ENCODE peak calls at places on chromosomes 11 and 22, in four cellular contexts. L, H, Q and K are unnamed samples.

GRCh38 chr22:40525250-40525884 is 111.2 kb downstream of the MRTFA start:
- DNase-seq in L (no peak), H (no peak), Q (no peak), K (peak; percentile 71)

GRCh38 chr11:113106507-113106906 is 145.3 kb downstream of the NCAM1 start:
- DNase-seq in L (no peak), H (no peak), Q (no peak), K (no peak)

GRCh38 chr22:26550498-26551033 is 38.3 kb upstream of the TFIP11 start:
- DNase-seq in L (no peak), H (no peak), Q (no peak), K (no peak)

GRCh38 chr22:26050079-26050478 is 119.2 kb upstream of the SEZ6L start:
- DNase-seq in L (no peak), H (no peak), Q (no peak), K (no peak)

GRCh38 chr11:46762248-46762647 is 43.2 kb downstream of the F2 start:
- DNase-seq in L (no peak), H (no peak), Q (no peak), K (no peak)

GRCh38 chr11:19453893-19454292 is 213.1 kb upstream of the E2F8 start:
- DNase-seq in L (no peak), H (no peak), Q (no peak), K (no peak)

GRCh38 chr11:22491826-22492225 is 133.8 kb downstream of the FANCF start:
- DNase-seq in L (no peak), H (no peak), Q (no peak), K (no peak)

GRCh38 chr11:119363874-119364590 is 17.5 kb downstream of the USP2 start:
- DNase-seq in L (peak; percentile 92), H (no peak), Q (no peak), K (no peak)

GRCh38 chr22:27602390-27602789 is 199.2 kb downstream of the MN1 start:
- DNase-seq in L (peak; percentile 87), H (no peak), Q (no peak), K (no peak)

GRCh38 chr11:28743101-28743550 is 634.9 kb downstream of the METTL15 start:
- DNase-seq in L (no peak), H (no peak), Q (no peak), K (no peak)

DNA sequence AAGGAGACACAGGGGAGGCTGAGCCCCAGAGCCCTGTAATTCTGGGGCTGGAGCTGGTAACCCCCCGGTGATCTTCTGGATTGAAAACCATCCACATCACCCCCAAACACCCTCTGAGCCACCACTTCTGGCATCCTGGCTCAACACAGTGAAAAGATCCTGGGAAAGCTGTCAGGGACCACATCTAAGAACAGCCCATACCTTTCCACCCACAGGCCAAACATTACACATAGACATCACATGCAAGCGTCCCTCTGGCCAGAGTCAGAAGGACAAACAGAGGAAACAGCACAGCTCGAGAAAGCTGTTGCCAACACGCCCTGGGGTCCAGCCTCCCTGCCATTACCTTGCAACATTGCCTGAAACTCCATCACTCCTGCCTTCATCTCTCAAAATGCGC is 469.5 kb downstream of the SOX6 start:
- DNase-seq in L (no peak), H (no peak), Q (no peak), K (no peak)
- TF ChIP-seq MAX in L (no peak), H (no peak), Q (no peak), K (no peak)

DNA sequence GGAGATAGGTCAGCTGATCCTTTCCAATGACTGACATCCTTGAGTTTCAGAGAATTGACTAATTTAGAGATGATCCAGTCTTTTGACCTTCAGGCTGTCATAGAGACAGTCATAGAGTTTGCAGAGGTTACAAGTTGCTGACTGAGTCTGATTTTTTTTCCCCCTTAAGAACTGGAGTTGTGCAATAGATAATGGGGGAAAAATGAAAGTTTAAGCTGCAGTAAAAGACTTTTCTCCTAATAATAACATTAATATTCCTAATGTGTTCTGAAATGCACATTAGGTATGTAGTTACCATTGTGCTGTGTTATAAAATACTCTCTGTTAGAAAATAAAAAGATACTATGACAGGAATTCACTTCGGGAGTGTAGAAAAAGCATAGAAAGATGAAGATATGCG is 876.9 kb upstream of the RAG2 start:
- DNase-seq in L (no peak), H (no peak), Q (no peak), K (no peak)
- TF ChIP-seq EGR1 in L (no peak), H (no peak), Q (no peak), K (no peak)

GRCh38 chr11:60197442-60197841 is 14.6 kb upstream of the MS4A6A start:
- DNase-seq in L (no peak), H (no peak), Q (no peak), K (no peak)

GRCh38 chr11:60194511-60194910 is 11.6 kb upstream of the MS4A6A start:
- DNase-seq in L (no peak), H (no peak), Q (no peak), K (no peak)

GRCh38 chr11:60195923-60196368 is 13.1 kb upstream of the MS4A6A start:
- DNase-seq in L (peak; percentile 13), H (no peak), Q (peak; percentile 80), K (no peak)

DNA sequence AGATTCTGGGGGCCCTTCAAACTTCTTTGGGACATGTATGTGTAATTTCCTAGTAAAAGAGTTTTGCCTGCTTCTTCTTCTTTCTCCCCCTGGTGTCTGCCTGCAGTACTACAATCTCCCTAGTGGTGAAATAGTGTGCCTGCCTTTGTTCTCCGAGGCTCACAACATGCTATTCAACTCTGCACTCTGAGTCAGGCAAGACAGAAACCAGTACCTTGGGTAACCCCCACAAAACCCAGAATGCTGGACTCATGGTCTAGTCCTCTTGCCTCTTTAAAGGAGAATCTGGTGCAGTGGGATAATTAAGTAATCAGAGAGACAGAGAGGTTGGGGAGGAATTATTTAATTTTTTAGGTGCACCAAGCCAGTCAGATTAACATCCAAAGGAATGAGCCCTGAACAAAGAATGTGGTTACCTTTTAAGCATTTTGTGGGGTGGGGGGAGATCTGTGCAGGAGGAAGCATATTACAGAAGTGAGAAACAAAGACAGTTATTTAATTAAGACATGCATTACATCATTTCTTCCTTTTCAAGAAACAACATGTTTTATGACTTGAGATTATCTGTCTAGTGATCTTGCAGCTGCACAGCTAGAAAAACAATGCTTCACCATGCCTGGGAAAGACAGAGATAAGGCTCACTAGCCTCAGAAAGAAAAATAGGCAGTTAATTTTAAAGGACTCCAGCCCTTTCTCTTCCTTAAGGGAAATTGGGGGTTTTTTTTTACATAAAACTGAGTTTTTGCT is 11.0 kb upstream of the MS4A6A start:
- DNase-seq in L (peak; percentile 48), H (peak; percentile 56), Q (peak; percentile 80), K (peak; percentile 89)
- TF ChIP-seq MAX in L (no peak), H (no peak), Q (no peak), K (no peak)

GRCh38 chr11:86395061-86395551 is 20.4 kb downstream of the CCDC81 start:
- DNase-seq in L (peak; percentile 13), H (no peak), Q (no peak), K (no peak)
- TF ChIP-seq EGR1 in L (no peak), H (no peak), Q (no peak), K (no peak)

DNA sequence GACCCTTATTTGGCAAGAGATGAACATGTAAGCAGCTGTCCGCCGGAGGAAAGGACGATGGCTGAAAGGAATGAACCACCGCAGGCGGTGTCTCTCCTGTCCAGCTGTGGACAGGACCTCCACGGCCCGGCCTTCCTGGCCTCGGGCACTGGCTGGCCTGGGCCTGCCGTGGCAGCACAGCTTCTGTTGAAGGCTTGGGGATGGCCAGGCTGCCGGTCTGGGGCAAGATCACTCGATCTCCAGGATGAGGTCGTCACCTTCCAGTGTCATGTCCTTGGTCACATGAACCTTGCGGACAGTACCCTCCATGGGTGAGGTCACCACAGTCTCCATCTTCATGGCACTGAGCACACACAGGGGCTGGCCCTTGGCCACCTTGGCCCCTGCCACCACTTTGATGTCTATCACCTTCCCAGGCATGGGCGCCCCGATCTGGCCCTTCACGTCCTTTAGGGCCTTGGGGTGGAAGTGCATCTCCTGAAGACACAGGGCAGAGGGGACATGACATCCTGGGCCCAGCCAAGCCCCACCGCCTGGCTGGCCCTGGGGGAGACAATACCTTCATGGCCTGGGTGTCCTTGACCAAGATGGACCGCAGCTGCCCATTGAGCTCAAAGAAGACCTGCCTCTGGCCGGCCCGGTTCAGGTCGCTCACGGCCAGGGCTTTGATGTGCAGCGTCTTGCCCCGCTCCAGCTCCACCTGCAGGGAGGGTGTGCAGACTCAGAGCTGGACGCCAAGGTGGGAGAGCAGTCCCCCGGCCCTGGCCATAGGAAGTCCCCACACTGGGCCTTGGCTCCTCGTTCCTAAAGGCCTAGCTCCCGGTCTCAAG is 5.6 kb downstream of the RCE1 start:
- DNase-seq in L (no peak), H (no peak), Q (no peak), K (no peak)
- TF ChIP-seq MAX in L (no peak), H (no peak), Q (no peak), K (no peak)

GRCh38 chr11:102476812-102477211 is 24.2 kb upstream of the TMEM123 start:
- DNase-seq in L (peak; percentile 43), H (no peak), Q (no peak), K (no peak)
- TF ChIP-seq EGR1 in L (no peak), H (no peak), Q (no peak), K (no peak)

GRCh38 chr22:33569547-33569946 is 350.7 kb downstream of the LARGE1 start:
- DNase-seq in L (no peak), H (no peak), Q (no peak), K (no peak)
- TF ChIP-seq MAX in L (no peak), H (no peak), Q (no peak), K (no peak)

GRCh38 chr11:1979607-1980006 is 18.0 kb downstream of the H19 start:
- DNase-seq in L (no peak), H (no peak), Q (no peak), K (no peak)

GRCh38 chr11:1988174-1988573 is 9.5 kb downstream of the H19 start:
- DNase-seq in L (no peak), H (no peak), Q (no peak), K (no peak)

GRCh38 chr11:1987024-1987423 is 10.6 kb downstream of the H19 start:
- DNase-seq in L (no peak), H (no peak), Q (no peak), K (no peak)

GRCh38 chr11:1982908-1983600 is 14.6 kb downstream of the H19 start:
- DNase-seq in L (no peak), H (no peak), Q (no peak), K (no peak)

GRCh38 chr11:1983601-1983961 is 14.1 kb downstream of the H19 start:
- DNase-seq in L (no peak), H (no peak), Q (no peak), K (peak; percentile 33)
- TF ChIP-seq EGR1 in L (no peak), H (no peak), Q (no peak), K (no peak)

GRCh38 chr11:7436657-7437056 is 48.6 kb upstream of the OLFML1 start:
- DNase-seq in L (no peak), H (no peak), Q (no peak), K (no peak)
- TF ChIP-seq MAX in L (no peak), H (no peak), Q (no peak), K (no peak)